ENCODE peak calls at places on chromosomes 16 and 17, in six cellular contexts. V is endothelial cell of umbilical vein, X is adrenal gland, E is esophagus squamous epithelium, A is breast epithelium, Q is suprapubic skin. D is an unnamed sample.

GRCh38 chr17:63948521-63948920 is 16.4 kb upstream of the CD79B start:
- DNase-seq in V (no peak), X (no peak), E (no peak), A (no peak), Q (no peak), D (no peak)

GRCh38 chr16:24116989-24117388 is 139.1 kb upstream of the CACNG3 start:
- DNase-seq in V (no peak), X (no peak), E (no peak), A (no peak), Q (no peak), D (no peak)

GRCh38 chr17:15269087-15269486 is 4.0 kb upstream of the PMP22 start:
- DNase-seq in V (no peak), X (no peak), E (no peak), A (no peak), Q (no peak), D (no peak)

GRCh38 chr17:48873212-48873611 is 19.4 kb upstream of the ATP5MC1 start:
- DNase-seq in V (peak; percentile 19), X (no peak), E (no peak), A (no peak), Q (no peak), D (no peak)

GRCh38 chr17:43905985-43906852 is 1.1 kb downstream of the MPP2 start:
- DNase-seq in V (no peak), X (peak; percentile 39), E (no peak), A (peak; percentile 70), Q (peak; percentile 86), D (peak; percentile 47)

GRCh38 chr16:19179890-19180490 is 11.9 kb downstream of the SYT17 start:
- DNase-seq in V (peak; percentile 63), X (peak; percentile 53), E (no peak), A (no peak), Q (peak; percentile 78), D (peak; percentile 63)

GRCh38 chr17:17570207-17570797 is 21.2 kb downstream of the PEMT start:
- DNase-seq in V (peak; percentile 19), X (peak; percentile 61), E (no peak), A (no peak), Q (no peak), D (peak; percentile 43)

GRCh38 chr17:28878981-28879380 is 18.6 kb downstream of the FLOT2 start:
- DNase-seq in V (peak; percentile 33), X (no peak), E (no peak), A (no peak), Q (no peak), D (no peak)

GRCh38 chr17:75411328-75412067 is 6.0 kb upstream of the GRB2 start:
- DNase-seq in V (no peak), X (no peak), E (no peak), A (no peak), Q (no peak), D (no peak)

GRCh38 chr17:17303847-17304490 is 796 bp downstream of the NT5M start:
- DNase-seq in V (no peak), X (no peak), E (no peak), A (no peak), Q (no peak), D (no peak)

GRCh38 chr17:52410781-52411180 is 252.3 kb upstream of the CA10 start:
- DNase-seq in V (no peak), X (no peak), E (no peak), A (no peak), Q (no peak), D (no peak)

GRCh38 chr17:63171428-63172205 is 205.6 kb downstream of the TANC2 start:
- DNase-seq in V (peak; percentile 61), X (no peak), E (no peak), A (no peak), Q (no peak), D (no peak)

GRCh38 chr17:59165933-59166342 is 10.4 kb downstream of the PRR11 start:
- DNase-seq in V (peak; percentile 80), X (peak; percentile 39), E (no peak), A (no peak), Q (no peak), D (peak; percentile 34)

GRCh38 chr17:75689441-75689873 is 22.3 kb downstream of the SAP30BP start:
- DNase-seq in V (no peak), X (no peak), E (no peak), A (no peak), Q (no peak), D (no peak)

GRCh38 chr16:68072038-68072695 is 13.0 kb upstream of the NFATC3 start:
- DNase-seq in V (no peak), X (peak; percentile 86), E (no peak), A (no peak), Q (no peak), D (no peak)

GRCh38 chr17:29149431-29150064 is 30.6 kb downstream of the MYO18A start:
- DNase-seq in V (no peak), X (no peak), E (no peak), A (no peak), Q (no peak), D (no peak)

GRCh38 chr16:65388592-65388991 is 266.7 kb upstream of the CDH11 start:
- DNase-seq in V (no peak), X (no peak), E (no peak), A (no peak), Q (no peak), D (no peak)

GRCh38 chr17:82592289-82592683 is 56.0 kb downstream of the WDR45B start:
- DNase-seq in V (no peak), X (no peak), E (no peak), A (no peak), Q (no peak), D (no peak)

DNA sequence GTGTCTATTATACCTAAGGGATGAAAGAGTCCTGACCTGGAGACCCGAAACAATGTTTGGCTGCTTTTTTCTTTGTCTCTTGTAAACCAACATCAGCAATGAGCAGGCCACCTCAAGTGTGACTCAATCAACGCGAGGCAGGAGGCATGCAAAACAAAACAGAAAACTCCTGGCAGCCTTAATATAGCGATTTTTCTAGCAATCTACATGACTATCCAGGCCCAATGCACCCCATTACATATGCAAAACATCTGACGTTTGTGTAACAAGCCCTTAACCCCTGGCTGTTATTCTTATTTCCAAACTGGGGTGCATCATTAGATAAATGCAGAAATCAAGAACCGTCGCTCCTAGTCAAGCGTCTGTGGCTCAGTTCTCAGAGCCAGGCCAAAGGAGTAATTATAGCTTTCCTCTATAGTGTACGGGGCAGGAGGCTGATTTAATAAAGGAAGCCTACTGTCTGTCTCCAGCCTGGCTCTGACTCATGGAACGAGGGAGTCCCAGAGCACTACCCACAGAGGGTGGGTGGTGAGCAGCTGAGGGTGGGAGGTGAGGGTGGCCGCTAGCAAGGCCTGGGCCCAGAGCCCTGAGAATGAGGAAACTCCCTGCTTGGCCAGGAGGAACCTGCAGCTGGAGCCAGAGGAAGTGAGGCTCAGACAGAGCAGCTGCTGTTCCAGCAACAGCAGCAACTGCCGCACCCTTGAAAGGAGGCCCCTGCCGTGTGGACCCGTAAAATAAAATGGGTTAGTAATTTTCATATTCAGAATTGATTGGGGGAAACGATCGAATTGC is 43.9 kb downstream of the CHD9 start:
- DNase-seq in V (peak; percentile 95), X (peak; percentile 88), E (peak; percentile 39), A (peak; percentile 59), Q (peak; percentile 93), D (peak; percentile 54)
- TF ChIP-seq POLR2A in V (peak; percentile 78), X (peak; percentile 61), E (no peak), A (no peak), Q (no peak), D (no peak)

DNA sequence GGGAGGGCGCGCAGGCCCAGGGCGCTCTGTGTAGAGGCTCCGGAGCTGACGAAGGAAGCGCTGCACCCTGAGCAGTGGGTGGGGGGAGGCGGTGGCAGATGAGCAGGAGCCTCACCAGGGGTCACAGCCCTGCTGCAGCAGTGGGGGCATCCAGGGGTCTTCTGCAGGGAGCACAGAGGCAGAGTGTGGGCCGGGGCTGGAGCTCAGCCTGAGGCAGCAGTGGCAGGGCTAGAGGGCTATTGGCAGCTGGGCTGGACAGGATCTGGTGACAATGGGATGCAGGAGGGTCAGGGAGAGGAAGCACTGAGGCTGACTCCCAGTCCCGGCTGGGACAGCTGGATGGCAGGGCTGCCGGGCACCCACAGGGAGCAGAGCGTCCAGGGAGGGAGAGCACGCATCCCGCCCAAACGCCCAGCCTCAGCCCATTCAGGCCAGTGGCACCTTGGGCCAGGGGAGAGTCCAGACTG is 21.0 kb downstream of the KDM8 start:
- DNase-seq in V (no peak), X (no peak), E (no peak), A (no peak), Q (no peak), D (no peak)
- TF ChIP-seq POLR2A in V (no peak), X (no peak), E (no peak), A (no peak), Q (no peak), D (no peak)

GRCh38 chr16:57559075-57559790 is 16.8 kb downstream of the ADGRG5 start:
- DNase-seq in V (no peak), X (no peak), E (no peak), A (peak; percentile 27), Q (no peak), D (no peak)

GRCh38 chr16:57556941-57557541 is 14.6 kb downstream of the ADGRG5 start:
- DNase-seq in V (no peak), X (no peak), E (no peak), A (peak; percentile 27), Q (no peak), D (no peak)

GRCh38 chr16:57551057-57551456 is 8.6 kb downstream of the ADGRG5 start:
- DNase-seq in V (no peak), X (no peak), E (no peak), A (no peak), Q (no peak), D (no peak)

GRCh38 chr16:57555831-57556230 is 13.4 kb downstream of the ADGRG5 start:
- DNase-seq in V (no peak), X (no peak), E (no peak), A (no peak), Q (no peak), D (no peak)
- TF ChIP-seq POLR2A in V (no peak), X (no peak), E (no peak), A (no peak), Q (no peak), D (no peak)

DNA sequence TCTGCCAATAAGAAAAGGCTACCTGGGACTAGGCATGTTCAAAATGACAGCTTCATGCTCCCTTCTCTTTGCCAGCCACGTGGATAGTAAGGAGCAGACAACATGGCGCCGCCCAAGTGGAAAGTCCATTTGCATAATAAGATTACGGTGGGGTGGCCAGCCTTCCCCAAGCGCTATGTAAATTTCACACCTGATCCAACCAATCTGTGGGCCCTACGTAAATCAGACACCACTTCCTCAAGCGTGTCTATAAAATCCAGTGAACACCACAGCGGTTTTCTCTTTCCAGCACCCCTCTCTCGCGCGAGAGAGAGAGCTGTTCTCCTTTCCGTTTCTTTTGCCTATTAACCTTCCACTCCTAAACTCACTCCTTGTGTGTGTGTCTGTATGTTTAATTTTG is 140.3 kb upstream of the ERCC4 start:
- DNase-seq in V (no peak), X (no peak), E (no peak), A (no peak), Q (no peak), D (no peak)
- TF ChIP-seq POLR2A in V (no peak), X (no peak), E (no peak), A (no peak), Q (no peak), D (no peak)

GRCh38 chr16:26651464-26651863 is 415.3 kb upstream of the C16orf82 start:
- DNase-seq in V (no peak), X (no peak), E (no peak), A (no peak), Q (no peak), D (no peak)
- TF ChIP-seq POLR2A in V (no peak), X (no peak), E (no peak), A (no peak), Q (no peak), D (no peak)

D was measured in H54.